ENCODE peak calls at places on chromosomes 6 and 20, in ten cellular contexts. J is CD4-positive, CD25-positive, alpha-beta regulatory T cell; F is AG09309; M is progenitor cell of endocrine pancreas; U is NCI-H2081; D is GM18507; V is DMS79; X is NCI-H2029 treated with DMSO at 0.1 percent for 48 hours; B is activated CD4-positive, alpha-beta T cell treated with anti-CD3 and anti-CD28 coated beads for 48 hours; C is type B pancreatic cell. Y is an unnamed sample.

GRCh38 chr20:11919046-11919445 is 1.4 kb downstream of the BTBD3 start:
- DNase-seq in M (no peak), J (no peak), X (peak; percentile 72), B (no peak), C (no peak), F (no peak), D (no peak), U (peak; percentile 89), V (peak; percentile 77), Y (peak; percentile 93)

GRCh38 chr20:46631212-46631869 is 19.9 kb downstream of the SLC13A3 start:
- DNase-seq in F (no peak), J (no peak), X (no peak), V (no peak), U (no peak), M (no peak), C (no peak), D (no peak), B (no peak), Y (no peak)

GRCh38 chr6:138498575-138499302 is 555 bp downstream of the NHSL1 start:
- DNase-seq in M (no peak), D (no peak), J (no peak), V (no peak), X (no peak), C (no peak), F (no peak), U (no peak), B (no peak), Y (no peak)

GRCh38 chr6:46484081-46484820 is 7.0 kb downstream of the RCAN2 start:
- DNase-seq in B (no peak), V (no peak), D (no peak), J (no peak), F (no peak), X (no peak), M (no peak), C (no peak), U (no peak), Y (no peak)

GRCh38 chr6:27679308-27679967 is 206.5 kb upstream of the ZNF184 start:
- DNase-seq in U (no peak), B (no peak), V (no peak), D (no peak), M (no peak), J (no peak), C (no peak), X (no peak), F (no peak), Y (no peak)

GRCh38 chr6:57174511-57174907 is 2.4 kb downstream of the BAG2 start:
- DNase-seq in X (no peak), U (no peak), V (no peak), M (no peak), B (no peak), D (no peak), J (no peak), F (no peak), C (no peak), Y (no peak)

GRCh38 chr20:2751868-2752630 is 48.4 kb downstream of the CPXM1 start:
- DNase-seq in V (no peak), C (no peak), U (peak; percentile 15), X (no peak), F (no peak), B (peak; percentile 67), J (peak; percentile 53), M (no peak), D (no peak), Y (peak; percentile 55)

GRCh38 chr6:44128020-44128917 is 915 bp downstream of the TMEM63B start:
- DNase-seq in J (no peak), V (no peak), C (no peak), B (peak; percentile 36), U (no peak), F (no peak), M (peak; percentile 28), D (peak; percentile 18), X (no peak), Y (peak; percentile 15)

GRCh38 chr20:61745397-61746146 is 320.1 kb downstream of the TAF4 start:
- DNase-seq in B (no peak), J (no peak), F (no peak), U (no peak), V (no peak), D (no peak), M (no peak), C (no peak), X (no peak), Y (no peak)

GRCh38 chr6:16548121-16548520 is 213.1 kb downstream of the ATXN1 start:
- DNase-seq in J (no peak), V (no peak), F (no peak), X (no peak), D (no peak), B (no peak), C (no peak), U (no peak), M (no peak), Y (no peak)

GRCh38 chr6:81362246-81362645 is 390.2 kb downstream of the TENT5A start:
- DNase-seq in X (peak; percentile 20), D (no peak), B (no peak), M (no peak), U (no peak), C (no peak), J (no peak), V (no peak), F (no peak), Y (no peak)

GRCh38 chr6:79463721-79464120 is 73.5 kb downstream of the LCA5 start:
- DNase-seq in F (no peak), X (no peak), M (no peak), D (no peak), C (no peak), J (no peak), V (no peak), U (no peak), B (no peak), Y (no peak)

GRCh38 chr6:118680452-118681095 is 29.2 kb upstream of the CEP85L start:
- DNase-seq in V (no peak), X (no peak), M (no peak), C (no peak), F (no peak), B (peak; percentile 40), D (no peak), J (no peak), U (no peak), Y (no peak)

GRCh38 chr6:41711323-41712038 is 23.9 kb downstream of the TFEB start:
- DNase-seq in M (no peak), B (no peak), X (no peak), F (no peak), C (no peak), U (no peak), V (no peak), D (no peak), J (no peak), Y (no peak)

GRCh38 chr6:157954150-157955117 is 27.2 kb upstream of the SYNJ2 start:
- DNase-seq in X (no peak), D (no peak), V (no peak), J (no peak), C (no peak), B (no peak), M (peak; percentile 56), U (no peak), F (peak; percentile 11), Y (no peak)

GRCh38 chr6:142013286-142013685 is 119.4 kb upstream of the GJE1 start:
- DNase-seq in D (no peak), M (no peak), C (no peak), B (peak; percentile 4), U (no peak), V (no peak), F (peak; percentile 88), X (no peak), J (no peak), Y (no peak)

GRCh38 chr6:2986722-2987196 is 12.9 kb upstream of the NQO2 start:
- DNase-seq in U (peak; percentile 14), J (no peak), M (no peak), C (no peak), F (peak; percentile 77), D (no peak), X (no peak), B (no peak), V (no peak), Y (no peak)

GRCh38 chr20:35663813-35664543 is 722 bp downstream of the CPNE1 start:
- DNase-seq in U (peak; percentile 36), V (peak; percentile 70), B (peak; percentile 73), X (no peak), C (no peak), J (peak; percentile 78), D (peak; percentile 17), F (no peak), M (peak; percentile 10), Y (peak; percentile 54)

Y was measured in NCI-H345.